ENCODE peak calls at places on chromosomes 6 and 20, in four cellular contexts. Y, R, J and I are unnamed samples.

GRCh38 chr20:61560361-61560853 is 308.3 kb downstream of the CDH4 start:
- DNase-seq in J (no peak), R (peak), Y (peak), I (no peak)

GRCh38 chr6:14743465-14744211 is 502.2 kb upstream of the JARID2 start:
- DNase-seq in Y (peak), J (peak), R (peak), I (no peak)

GRCh38 chr6:74587386-74587785 is 618.5 kb downstream of the COL12A1 start:
- DNase-seq in Y (no peak), R (no peak), J (no peak), I (no peak)

GRCh38 chr6:125533710-125534397 is 215.6 kb upstream of the HEY2 start:
- DNase-seq in R (peak), J (no peak), Y (no peak), I (no peak)

GRCh38 chr6:54719633-54720032 is 126.9 kb upstream of the FAM83B start:
- DNase-seq in J (no peak), Y (no peak), R (no peak), I (no peak)

GRCh38 chr6:14470697-14471096 is 353.1 kb downstream of the CD83 start:
- DNase-seq in R (no peak), Y (no peak), J (no peak), I (no peak)

GRCh38 chr20:37282558-37282957 is 6.9 kb upstream of the MANBAL start:
- DNase-seq in J (no peak), R (no peak), Y (peak), I (no peak)

GRCh38 chr6:37524025-37524647 is 24.4 kb upstream of the CCDC167 start:
- DNase-seq in Y (peak), R (no peak), J (no peak), I (no peak)

GRCh38 chr6:39848171-39848570 is 56.0 kb downstream of the DAAM2 start:
- DNase-seq in Y (no peak), J (no peak), R (no peak), I (no peak)

GRCh38 chr6:139568956-139569538 is 194.6 kb upstream of the CITED2 start:
- DNase-seq in Y (peak), J (no peak), R (no peak), I (no peak)

GRCh38 chr6:6405031-6405430 is 84.6 kb upstream of the F13A1 start:
- DNase-seq in Y (no peak), J (no peak), R (no peak), I (no peak)

GRCh38 chr20:30168025-30168799 is 1089.3 kb upstream of the DEFB115 start:
- DNase-seq in Y (no peak), R (peak), J (no peak), I (no peak)

GRCh38 chr20:17795449-17796095 is 95.8 kb downstream of the BANF2 start:
- DNase-seq in R (no peak), Y (no peak), J (peak), I (no peak)

GRCh38 chr6:392441-393390 is 1.2 kb downstream of the IRF4 start:
- DNase-seq in Y (no peak), J (no peak), R (peak), I (no peak)

GRCh38 chr6:111154981-111155380 is 67.7 kb downstream of the SLC16A10 start:
- DNase-seq in Y (no peak), R (no peak), J (no peak), I (no peak)

GRCh38 chr20:61808497-61808896 is 257.2 kb downstream of the TAF4 start:
- DNase-seq in R (peak), Y (no peak), J (no peak), I (no peak)

GRCh38 chr6:10375391-10375969 is 39.4 kb downstream of the TFAP2A start:
- DNase-seq in Y (no peak), R (no peak), J (no peak), I (no peak)

GRCh38 chr20:47430862-47431588 is 70.7 kb upstream of the NCOA3 start:
- DNase-seq in R (no peak), J (no peak), Y (no peak), I (no peak)

GRCh38 chr6:6781877-6782236 is 193.3 kb downstream of the LY86 start:
- DNase-seq in Y (no peak), J (no peak), R (no peak), I (no peak)

GRCh38 chr20:17822039-17822438 is 122.3 kb downstream of the BANF2 start:
- DNase-seq in R (no peak), J (no peak), Y (peak), I (no peak)

GRCh38 chr6:140281236-140281635 is 906.8 kb upstream of the CITED2 start:
- DNase-seq in R (no peak), J (no peak), Y (peak), I (no peak)

GRCh38 chr20:1898496-1899168 is 3.4 kb downstream of the SIRPA start:
- DNase-seq in R (no peak), J (peak), Y (no peak), I (no peak)

GRCh38 chr6:25893778-25894177 is 19.7 kb upstream of the SLC17A3 start:
- DNase-seq in Y (no peak), R (no peak), J (no peak), I (no peak)

GRCh38 chr6:169312658-169313346 is 59.2 kb upstream of the THBS2 start:
- DNase-seq in Y (no peak), J (no peak), R (no peak), I (no peak)

GRCh38 chr6:159068904-159069578 is 24.2 kb upstream of the TAGAP start:
- DNase-seq in R (no peak), J (no peak), Y (no peak), I (no peak)

GRCh38 chr6:115485400-115485799 is 575.3 kb downstream of the FRK start:
- DNase-seq in R (no peak), Y (peak), J (no peak), I (no peak)

GRCh38 chr6:119749341-119749740 is 399.8 kb upstream of the MAN1A1 start:
- DNase-seq in R (no peak), Y (no peak), J (no peak), I (no peak)

GRCh38 chr20:62219992-62220665 is at the start of gene HRH3:
- DNase-seq in R (no peak), J (peak), Y (no peak), I (no peak)

GRCh38 chr20:46285072-46285471 is 23.2 kb downstream of the CDH22 start:
- DNase-seq in Y (no peak), R (peak), J (no peak), I (no peak)

GRCh38 chr6:378090-378957 is 13.2 kb upstream of the IRF4 start:
- DNase-seq in Y (no peak), J (no peak), R (peak), I (no peak)

GRCh38 chr6:30818426-30818841 is 65.9 kb upstream of the DDR1 start:
- DNase-seq in J (no peak), R (no peak), Y (peak), I (no peak)

GRCh38 chr6:70385931-70386330 is 27.4 kb upstream of the FAM135A start:
- DNase-seq in R (no peak), J (no peak), Y (no peak), I (no peak)

GRCh38 chr6:115740907-115741306 is 319.8 kb downstream of the FRK start:
- DNase-seq in Y (no peak), J (no peak), R (no peak), I (no peak)

GRCh38 chr6:93474733-93475179 is 55.4 kb upstream of the EPHA7 start:
- DNase-seq in J (no peak), Y (no peak), R (no peak), I (no peak)

GRCh38 chr20:17202668-17203067 is 24.2 kb upstream of the PCSK2 start:
- DNase-seq in Y (peak), J (no peak), R (no peak), I (no peak)

GRCh38 chr20:44095831-44096230 is 91.2 kb downstream of the JPH2 start:
- DNase-seq in Y (no peak), R (peak), J (no peak), I (no peak)

GRCh38 chr20:44091026-44091425 is 96.0 kb downstream of the JPH2 start:
- DNase-seq in Y (no peak), R (peak), J (no peak), I (no peak)

GRCh38 chr20:44093249-44093582 is 93.8 kb downstream of the JPH2 start:
- DNase-seq in J (no peak), R (no peak), Y (no peak), I (no peak)

GRCh38 chr20:44089987-44090674 is 96.9 kb downstream of the JPH2 start:
- DNase-seq in Y (peak), R (no peak), J (peak), I (no peak)

DNA sequence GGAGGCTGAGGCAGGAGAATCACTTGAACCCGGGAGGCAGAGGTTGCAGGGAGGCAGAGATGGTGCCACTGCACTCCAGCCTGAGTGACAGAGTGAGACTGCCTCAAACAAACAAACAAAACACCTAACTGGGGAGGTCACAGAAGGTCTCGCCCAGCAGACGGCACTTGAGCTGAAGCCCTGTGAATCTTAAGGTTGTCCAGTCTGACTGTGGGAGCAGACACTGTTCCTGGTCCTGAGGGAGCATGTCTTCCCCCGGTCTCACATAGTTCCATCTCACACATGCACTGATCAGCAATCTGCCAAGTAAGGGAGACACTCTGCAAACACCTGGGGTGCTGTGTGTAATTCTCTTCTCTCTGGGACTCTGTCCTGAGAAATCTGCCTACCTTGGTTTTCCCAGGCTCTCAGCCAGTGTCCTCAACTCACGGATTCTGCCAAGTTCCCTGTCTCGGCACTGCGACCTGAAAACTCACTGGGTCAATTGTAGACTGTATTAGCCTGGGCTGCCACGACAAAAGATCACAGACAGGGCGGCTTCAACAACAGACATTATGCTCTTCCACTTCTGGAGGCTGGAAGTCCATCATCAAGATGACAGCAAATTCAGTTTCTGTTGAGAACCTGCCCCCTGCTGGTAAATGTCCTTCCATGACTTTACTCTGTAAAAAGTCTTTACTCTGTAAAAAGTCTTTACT is 94.3 kb downstream of the JPH2 start:
- DNase-seq in Y (peak), J (no peak), R (no peak), I (no peak)
- TF ChIP-seq CTCF in Y (peak), J (peak), R (peak), I (peak)

DNA sequence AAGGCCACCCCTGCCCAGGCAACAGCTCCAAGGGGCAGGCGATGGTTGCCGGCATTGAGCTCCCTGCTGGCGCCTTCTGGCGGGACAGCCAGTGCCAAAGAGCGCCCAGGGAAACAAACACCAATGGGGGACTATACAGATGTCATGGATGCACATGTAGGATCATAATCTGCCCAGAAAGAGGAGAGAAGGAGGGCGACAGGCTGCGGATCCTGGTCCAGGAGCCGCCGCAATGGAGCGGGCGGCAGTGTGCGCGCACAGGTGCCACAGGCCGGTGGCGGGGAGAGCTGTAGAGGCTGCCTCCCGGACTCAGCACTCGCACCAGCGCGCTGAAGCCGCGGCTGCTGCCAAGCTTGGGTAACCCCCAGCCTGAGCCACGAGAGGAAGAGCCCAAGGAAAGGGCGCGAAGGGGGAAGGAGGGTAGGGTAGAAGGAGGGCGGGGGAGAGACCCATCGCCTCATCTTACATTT is 418 bp upstream of the FUT9 start:
- DNase-seq in J (no peak), Y (no peak), R (peak), I (peak)
- TF ChIP-seq CTCF in J (no peak), Y (no peak), R (no peak), I (peak)

GRCh38 chr6:49549691-49550412 is 616 bp upstream of the C6orf141 start:
- DNase-seq in Y (no peak), J (no peak), R (no peak), I (no peak)

GRCh38 chr6:49548613-49549304 is 1.7 kb upstream of the C6orf141 start:
- DNase-seq in Y (no peak), J (no peak), R (no peak), I (no peak)

GRCh38 chr6:49551126-49551865 is 828 bp downstream of the C6orf141 start:
- DNase-seq in R (peak), Y (peak), J (no peak), I (no peak)

GRCh38 chr6:49551866-49552129 is 1.3 kb downstream of the C6orf141 start:
- DNase-seq in R (no peak), J (no peak), Y (no peak), I (no peak)

GRCh38 chr6:49550413-49551125 is at the start of gene C6orf141:
- DNase-seq in Y (peak), J (peak), R (peak), I (peak)
- TF ChIP-seq CTCF in Y (peak), J (no peak), R (no peak), I (no peak)

GRCh38 chr6:95203153-95203754 is 374.1 kb upstream of the MANEA start:
- DNase-seq in Y (peak), R (no peak), J (peak), I (no peak)
- TF ChIP-seq CTCF in Y (peak), R (peak), J (peak), I (peak)

GRCh38 chr20:54680872-54681297 is 205.5 kb downstream of the DOK5 start:
- DNase-seq in Y (peak), R (no peak), J (peak), I (no peak)
- TF ChIP-seq CTCF in Y (peak), R (peak), J (peak), I (peak)

GRCh38 chr20:19233025-19233794 is 20.8 kb downstream of the SLC24A3 start:
- DNase-seq in R (peak), J (peak), Y (no peak), I (no peak)

GRCh38 chr20:19231359-19232035 is 19.1 kb downstream of the SLC24A3 start:
- DNase-seq in Y (no peak), J (no peak), R (no peak), I (no peak)

GRCh38 chr20:19241440-19241839 is 29.0 kb downstream of the SLC24A3 start:
- DNase-seq in J (peak), R (no peak), Y (no peak), I (no peak)

GRCh38 chr20:19236371-19237055 is 24.1 kb downstream of the SLC24A3 start:
- DNase-seq in Y (no peak), J (no peak), R (no peak), I (no peak)
- TF ChIP-seq CTCF in Y (no peak), J (no peak), R (no peak), I (no peak)

GRCh38 chr6:129055796-129056195 is 172.9 kb downstream of the LAMA2 start:
- DNase-seq in J (no peak), R (no peak), Y (no peak), I (no peak)

DNA sequence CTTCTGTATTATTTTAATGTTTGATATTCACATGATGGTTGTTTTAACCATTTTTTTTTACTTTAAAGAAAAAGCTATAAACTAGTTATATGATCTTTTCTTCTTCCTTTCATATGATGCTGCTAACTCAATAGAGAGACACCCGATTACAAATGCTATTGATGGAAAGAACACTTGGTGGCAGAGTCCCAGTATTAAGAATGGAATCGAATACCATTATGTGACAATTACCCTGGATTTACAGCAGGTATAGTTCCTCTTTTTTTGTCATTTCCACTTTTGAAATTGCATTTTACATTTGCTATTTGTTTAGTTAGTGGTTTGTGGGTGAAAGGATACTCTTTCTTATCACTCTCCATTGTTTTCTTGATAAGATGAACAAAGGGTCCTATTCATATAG is 176.7 kb downstream of the LAMA2 start:
- DNase-seq in R (no peak), Y (no peak), J (no peak), I (no peak)
- TF ChIP-seq CTCF in R (no peak), Y (no peak), J (no peak), I (no peak)

GRCh38 chr6:148441454-148441911 is 98.8 kb downstream of the SASH1 start:
- DNase-seq in R (no peak), Y (peak), J (no peak), I (no peak)

GRCh38 chr6:148443798-148444560 is 101.3 kb downstream of the SASH1 start:
- DNase-seq in J (no peak), Y (no peak), R (no peak), I (no peak)

GRCh38 chr6:148438593-148438992 is 96.0 kb downstream of the SASH1 start:
- DNase-seq in R (no peak), Y (no peak), J (no peak), I (no peak)

GRCh38 chr6:148440021-148440420 is 97.4 kb downstream of the SASH1 start:
- DNase-seq in R (no peak), Y (no peak), J (no peak), I (no peak)

DNA sequence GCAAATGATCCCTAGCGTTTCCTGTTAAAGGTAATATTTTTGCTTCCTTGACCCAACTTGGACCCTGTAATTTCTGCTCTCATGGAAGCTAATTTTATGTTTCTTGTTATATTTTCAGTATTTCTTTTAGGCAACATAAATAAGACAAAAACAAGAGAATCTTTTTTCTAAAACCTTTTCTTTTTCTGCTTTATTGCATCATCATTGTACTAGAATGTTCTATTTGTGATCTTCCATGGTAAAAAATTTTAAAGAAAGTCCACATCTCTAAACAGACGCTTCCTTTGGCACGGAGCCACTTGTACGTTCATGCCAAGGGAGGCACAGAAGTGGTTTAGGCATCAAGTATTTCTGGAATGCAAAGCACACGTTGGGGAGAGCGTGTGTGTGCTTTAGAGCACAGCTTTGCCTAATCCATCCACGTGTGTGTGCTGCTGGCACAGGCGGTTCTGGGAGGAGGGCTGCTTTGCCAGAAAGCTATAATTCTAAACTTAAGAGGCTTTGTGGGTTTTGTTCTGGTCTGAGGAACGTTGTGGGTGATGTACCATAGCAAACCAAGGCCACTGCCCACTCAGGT is 98.3 kb downstream of the SASH1 start:
- DNase-seq in R (peak), J (peak), Y (peak), I (no peak)
- TF ChIP-seq CTCF in R (no peak), J (no peak), Y (no peak), I (no peak)

GRCh38 chr6:41515995-41516394 is 30.2 kb upstream of the FOXP4 start:
- DNase-seq in J (no peak), Y (no peak), R (peak), I (no peak)

GRCh38 chr6:41508479-41508878 is 37.7 kb upstream of the FOXP4 start:
- DNase-seq in Y (no peak), R (no peak), J (no peak), I (no peak)

GRCh38 chr6:41512146-41512701 is 34.0 kb upstream of the FOXP4 start:
- DNase-seq in Y (no peak), R (no peak), J (no peak), I (no peak)

GRCh38 chr6:41509596-41509995 is 36.6 kb upstream of the FOXP4 start:
- DNase-seq in Y (no peak), J (no peak), R (peak), I (no peak)

DNA sequence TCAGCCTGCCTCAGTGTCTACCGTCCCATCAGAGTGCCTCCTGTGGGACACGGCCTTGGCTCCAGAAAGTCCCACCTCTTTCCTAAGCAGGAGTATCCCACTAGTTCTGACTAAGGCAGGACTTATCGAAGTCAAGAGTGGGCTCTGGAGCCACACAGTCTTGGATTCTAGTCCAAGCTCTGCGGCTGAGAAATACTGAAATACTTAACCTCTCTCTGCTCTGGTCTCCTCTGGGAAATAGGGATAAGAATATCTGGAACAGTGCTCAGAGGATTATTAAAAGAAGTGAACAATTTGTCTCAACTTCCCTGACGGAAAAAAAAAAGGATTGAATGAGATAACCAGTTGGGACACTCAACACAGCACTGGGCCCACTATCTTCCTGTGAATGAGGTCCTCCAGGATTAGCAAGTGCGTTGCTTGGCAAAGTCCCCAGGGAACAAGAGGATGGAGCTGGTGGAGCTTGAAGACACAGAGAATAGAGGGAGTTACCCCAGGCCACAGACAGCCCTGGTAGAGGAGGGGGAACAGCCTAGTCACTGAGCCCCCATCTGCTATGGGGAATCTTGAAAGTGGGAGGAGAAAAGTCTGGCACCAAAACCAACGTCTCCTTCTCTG is 34.6 kb upstream of the FOXP4 start:
- DNase-seq in Y (no peak), J (no peak), R (peak), I (no peak)
- TF ChIP-seq CTCF in Y (no peak), J (no peak), R (no peak), I (no peak)